ENCODE peak calls at places on chromosomes 7 and 10, in five cellular contexts. One of them, this sample, is unnamed.

GRCh38 chr7:151903249-151904032 is 26.5 kb upstream of the PRKAG2 start:
- DNase-seq in CD8-positive, alpha-beta T cell: no peak
- DNase-seq in epithelial cell of esophagus: no peak
- DNase-seq in body of pancreas: no peak
- DNase-seq in neural crest cell: no peak
- DNase-seq in this sample: no peak

GRCh38 chr10:50291261-50291850 is 40.0 kb upstream of the ASAH2 start:
- DNase-seq in neural crest cell: no peak
- DNase-seq in epithelial cell of esophagus: peak; percentile 35
- DNase-seq in body of pancreas: no peak
- DNase-seq in CD8-positive, alpha-beta T cell: no peak
- DNase-seq in this sample: peak; percentile 10

GRCh38 chr10:33252324-33252723 is 82.1 kb downstream of the NRP1 start:
- DNase-seq in epithelial cell of esophagus: no peak
- DNase-seq in CD8-positive, alpha-beta T cell: no peak
- DNase-seq in neural crest cell: no peak
- DNase-seq in body of pancreas: no peak
- DNase-seq in this sample: no peak

GRCh38 chr10:63169624-63170023 is 36.5 kb downstream of the NRBF2 start:
- DNase-seq in neural crest cell: no peak
- DNase-seq in body of pancreas: no peak
- DNase-seq in CD8-positive, alpha-beta T cell: no peak
- DNase-seq in epithelial cell of esophagus: no peak
- DNase-seq in this sample: no peak

GRCh38 chr7:19442016-19442785 is 266.6 kb downstream of the POLR1F start:
- DNase-seq in neural crest cell: no peak
- DNase-seq in epithelial cell of esophagus: peak; percentile 63
- DNase-seq in body of pancreas: no peak
- DNase-seq in CD8-positive, alpha-beta T cell: no peak
- DNase-seq in this sample: peak; percentile 8

GRCh38 chr10:32229170-32229569 is 117.8 kb downstream of the EPC1 start:
- DNase-seq in body of pancreas: no peak
- DNase-seq in epithelial cell of esophagus: no peak
- DNase-seq in neural crest cell: no peak
- DNase-seq in CD8-positive, alpha-beta T cell: no peak
- DNase-seq in this sample: no peak

GRCh38 chr7:36277247-36277542 is 112.5 kb upstream of the ANLN start:
- DNase-seq in neural crest cell: no peak
- DNase-seq in epithelial cell of esophagus: no peak
- DNase-seq in CD8-positive, alpha-beta T cell: no peak
- DNase-seq in body of pancreas: no peak
- DNase-seq in this sample: no peak

GRCh38 chr10:119650692-119651513 is at the start of gene BAG3:
- DNase-seq in body of pancreas: peak; percentile 92
- DNase-seq in epithelial cell of esophagus: peak; percentile 88
- DNase-seq in CD8-positive, alpha-beta T cell: peak; percentile 76
- DNase-seq in neural crest cell: peak; percentile 79
- DNase-seq in this sample: peak; percentile 93

GRCh38 chr10:22615819-22616499 is 98.4 kb downstream of the PIP4K2A start:
- DNase-seq in neural crest cell: peak; percentile 16
- DNase-seq in epithelial cell of esophagus: no peak
- DNase-seq in CD8-positive, alpha-beta T cell: no peak
- DNase-seq in body of pancreas: peak; percentile 20
- DNase-seq in this sample: peak; percentile 60

GRCh38 chr7:92797284-92797683 is 39.1 kb downstream of the CDK6 start:
- DNase-seq in body of pancreas: no peak
- DNase-seq in CD8-positive, alpha-beta T cell: no peak
- DNase-seq in neural crest cell: no peak
- DNase-seq in epithelial cell of esophagus: no peak
- DNase-seq in this sample: no peak

GRCh38 chr7:74334026-74334425 is 44.8 kb downstream of the CLIP2 start:
- DNase-seq in epithelial cell of esophagus: peak; percentile 88
- DNase-seq in CD8-positive, alpha-beta T cell: no peak
- DNase-seq in body of pancreas: no peak
- DNase-seq in neural crest cell: no peak
- DNase-seq in this sample: no peak

GRCh38 chr7:4641667-4642467 is 40.2 kb upstream of the FOXK1 start:
- DNase-seq in epithelial cell of esophagus: peak; percentile 93
- DNase-seq in CD8-positive, alpha-beta T cell: peak; percentile 94
- DNase-seq in neural crest cell: peak; percentile 98
- DNase-seq in body of pancreas: peak; percentile 98
- DNase-seq in this sample: peak; percentile 98

GRCh38 chr7:26454180-26454579 is 162.5 kb downstream of the SNX10 start:
- DNase-seq in neural crest cell: no peak
- DNase-seq in epithelial cell of esophagus: peak; percentile 11
- DNase-seq in body of pancreas: no peak
- DNase-seq in CD8-positive, alpha-beta T cell: no peak
- DNase-seq in this sample: no peak

GRCh38 chr7:97126483-97127171 is 9.1 kb downstream of the SDHAF3 start:
- DNase-seq in epithelial cell of esophagus: peak; percentile 28
- DNase-seq in neural crest cell: no peak
- DNase-seq in CD8-positive, alpha-beta T cell: no peak
- DNase-seq in body of pancreas: no peak
- DNase-seq in this sample: no peak

GRCh38 chr10:36608251-36608650 is 517.1 kb upstream of the ANKRD30A start:
- DNase-seq in neural crest cell: no peak
- DNase-seq in epithelial cell of esophagus: no peak
- DNase-seq in body of pancreas: no peak
- DNase-seq in CD8-positive, alpha-beta T cell: no peak
- DNase-seq in this sample: no peak

GRCh38 chr7:116210345-116211005 is at the start of gene TES:
- DNase-seq in epithelial cell of esophagus: peak; percentile 87
- DNase-seq in body of pancreas: peak; percentile 80
- DNase-seq in neural crest cell: peak; percentile 48
- DNase-seq in CD8-positive, alpha-beta T cell: peak; percentile 42
- DNase-seq in this sample: peak; percentile 90

GRCh38 chr7:56495165-56495564 is 378.9 kb upstream of the NUPR2 start:
- DNase-seq in CD8-positive, alpha-beta T cell: no peak
- DNase-seq in body of pancreas: no peak
- DNase-seq in epithelial cell of esophagus: no peak
- DNase-seq in neural crest cell: no peak
- DNase-seq in this sample: no peak

GRCh38 chr7:26156454-26157365 is 4.7 kb downstream of the NFE2L3 start:
- DNase-seq in neural crest cell: no peak
- DNase-seq in CD8-positive, alpha-beta T cell: peak; percentile 26
- DNase-seq in body of pancreas: no peak
- DNase-seq in epithelial cell of esophagus: peak; percentile 92
- DNase-seq in this sample: peak; percentile 52

GRCh38 chr10:50550291-50550839 is 73.4 kb downstream of the SGMS1 start:
- DNase-seq in CD8-positive, alpha-beta T cell: no peak
- DNase-seq in neural crest cell: no peak
- DNase-seq in epithelial cell of esophagus: no peak
- DNase-seq in body of pancreas: peak; percentile 68
- DNase-seq in this sample: no peak

GRCh38 chr10:93171837-93172236 is 98.1 kb downstream of the CYP26A1 start:
- DNase-seq in epithelial cell of esophagus: no peak
- DNase-seq in neural crest cell: no peak
- DNase-seq in body of pancreas: no peak
- DNase-seq in CD8-positive, alpha-beta T cell: no peak
- DNase-seq in this sample: no peak

GRCh38 chr7:151432658-151433521 is 7.1 kb downstream of the CRYGN start:
- DNase-seq in body of pancreas: no peak
- DNase-seq in CD8-positive, alpha-beta T cell: peak; percentile 41
- DNase-seq in neural crest cell: no peak
- DNase-seq in epithelial cell of esophagus: peak; percentile 55
- DNase-seq in this sample: peak; percentile 82

GRCh38 chr10:119428789-119429188 is 113.7 kb downstream of the RGS10 start:
- DNase-seq in neural crest cell: no peak
- DNase-seq in body of pancreas: no peak
- DNase-seq in epithelial cell of esophagus: no peak
- DNase-seq in CD8-positive, alpha-beta T cell: no peak
- DNase-seq in this sample: no peak

GRCh38 chr7:150631084-150631824 is 931 bp downstream of the GIMAP6 start:
- DNase-seq in neural crest cell: no peak
- DNase-seq in epithelial cell of esophagus: no peak
- DNase-seq in CD8-positive, alpha-beta T cell: peak; percentile 54
- DNase-seq in body of pancreas: no peak
- DNase-seq in this sample: no peak

GRCh38 chr7:143396625-143397556 is 11.8 kb downstream of the EPHA1 start:
- DNase-seq in CD8-positive, alpha-beta T cell: no peak
- DNase-seq in epithelial cell of esophagus: no peak
- DNase-seq in neural crest cell: no peak
- DNase-seq in body of pancreas: no peak
- DNase-seq in this sample: no peak

GRCh38 chr10:132101529-132101928 is 35.8 kb downstream of the JAKMIP3 start:
- DNase-seq in neural crest cell: no peak
- DNase-seq in epithelial cell of esophagus: no peak
- DNase-seq in CD8-positive, alpha-beta T cell: no peak
- DNase-seq in body of pancreas: no peak
- DNase-seq in this sample: no peak
- TF ChIP-seq CTCF in neural crest cell: no peak
- TF ChIP-seq CTCF in epithelial cell of esophagus: no peak
- TF ChIP-seq CTCF in CD8-positive, alpha-beta T cell: no peak
- TF ChIP-seq CTCF in body of pancreas: no peak
- TF ChIP-seq CTCF in this sample: no peak

GRCh38 chr7:46291064-46291463 is 370.0 kb upstream of the IGFBP3 start:
- DNase-seq in neural crest cell: no peak
- DNase-seq in body of pancreas: no peak
- DNase-seq in CD8-positive, alpha-beta T cell: no peak
- DNase-seq in epithelial cell of esophagus: peak; percentile 96
- DNase-seq in this sample: peak; percentile 15
- TF ChIP-seq CTCF in neural crest cell: no peak
- TF ChIP-seq CTCF in body of pancreas: no peak
- TF ChIP-seq CTCF in CD8-positive, alpha-beta T cell: no peak
- TF ChIP-seq CTCF in epithelial cell of esophagus: no peak
- TF ChIP-seq CTCF in this sample: no peak

GRCh38 chr7:99129536-99129935 is 14.4 kb downstream of the SMURF1 start:
- DNase-seq in neural crest cell: no peak
- DNase-seq in body of pancreas: no peak
- DNase-seq in epithelial cell of esophagus: no peak
- DNase-seq in CD8-positive, alpha-beta T cell: no peak
- DNase-seq in this sample: no peak

GRCh38 chr7:99129001-99129400 is 14.9 kb downstream of the SMURF1 start:
- DNase-seq in CD8-positive, alpha-beta T cell: no peak
- DNase-seq in neural crest cell: no peak
- DNase-seq in epithelial cell of esophagus: peak; percentile 44
- DNase-seq in body of pancreas: no peak
- DNase-seq in this sample: no peak

GRCh38 chr7:99126921-99127553 is 16.9 kb downstream of the SMURF1 start:
- DNase-seq in neural crest cell: no peak
- DNase-seq in body of pancreas: no peak
- DNase-seq in CD8-positive, alpha-beta T cell: no peak
- DNase-seq in epithelial cell of esophagus: no peak
- DNase-seq in this sample: no peak

GRCh38 chr7:99127636-99128035 is 16.3 kb downstream of the SMURF1 start:
- DNase-seq in epithelial cell of esophagus: no peak
- DNase-seq in neural crest cell: no peak
- DNase-seq in body of pancreas: no peak
- DNase-seq in CD8-positive, alpha-beta T cell: no peak
- DNase-seq in this sample: no peak

DNA sequence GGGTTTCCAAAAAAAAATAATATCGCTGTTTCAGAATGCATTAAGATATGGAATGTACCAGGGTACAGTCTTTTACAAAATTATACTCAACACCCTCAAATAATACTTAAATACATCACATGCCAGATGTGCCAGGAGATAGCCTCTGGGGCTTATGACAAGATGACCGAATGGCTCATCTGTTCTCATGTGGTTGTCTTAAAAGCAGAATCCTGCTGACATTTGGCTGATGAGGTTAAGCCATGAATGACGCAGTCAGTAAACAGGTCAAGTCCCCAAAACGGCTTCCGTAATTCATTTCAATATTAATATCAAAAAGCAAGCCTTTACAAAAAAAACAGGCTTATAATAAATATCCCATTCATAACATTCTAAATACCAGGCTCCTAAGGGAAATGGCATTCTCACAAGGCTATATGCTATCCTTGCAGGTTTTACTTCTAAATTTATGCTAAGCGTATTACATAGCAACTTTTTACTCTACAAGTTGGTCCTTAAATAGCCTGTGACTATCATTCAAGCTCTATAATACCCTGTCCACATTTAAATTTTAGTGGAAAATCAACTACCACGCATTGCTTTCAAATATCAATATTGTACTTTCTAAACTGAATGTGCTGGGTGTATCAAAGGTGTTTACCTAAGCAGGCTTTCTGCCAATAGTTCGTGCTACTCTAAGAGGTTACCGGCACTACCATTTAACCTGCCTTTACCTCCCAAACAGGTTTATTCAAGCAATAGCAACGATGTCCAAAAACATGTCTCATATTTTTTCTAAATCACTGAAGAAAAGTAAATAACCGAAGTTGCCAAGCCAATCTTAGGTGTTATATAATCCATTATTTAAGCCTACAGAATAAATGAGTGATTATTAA is 15.6 kb downstream of the SMURF1 start:
- DNase-seq in CD8-positive, alpha-beta T cell: no peak
- DNase-seq in neural crest cell: no peak
- DNase-seq in body of pancreas: peak; percentile 31
- DNase-seq in epithelial cell of esophagus: peak; percentile 38
- DNase-seq in this sample: no peak
- TF ChIP-seq CTCF in CD8-positive, alpha-beta T cell: no peak
- TF ChIP-seq CTCF in neural crest cell: no peak
- TF ChIP-seq CTCF in body of pancreas: peak; percentile 3
- TF ChIP-seq CTCF in epithelial cell of esophagus: no peak
- TF ChIP-seq CTCF in this sample: no peak

GRCh38 chr7:47357863-47358262 is 224.0 kb downstream of the TNS3 start:
- DNase-seq in CD8-positive, alpha-beta T cell: no peak
- DNase-seq in epithelial cell of esophagus: no peak
- DNase-seq in neural crest cell: no peak
- DNase-seq in body of pancreas: no peak
- DNase-seq in this sample: no peak
- TF ChIP-seq CTCF in CD8-positive, alpha-beta T cell: no peak
- TF ChIP-seq CTCF in epithelial cell of esophagus: no peak
- TF ChIP-seq CTCF in neural crest cell: no peak
- TF ChIP-seq CTCF in body of pancreas: no peak
- TF ChIP-seq CTCF in this sample: no peak

GRCh38 chr7:157573244-157573643 is 236.4 kb downstream of the DNAJB6 start:
- DNase-seq in CD8-positive, alpha-beta T cell: no peak
- DNase-seq in epithelial cell of esophagus: no peak
- DNase-seq in body of pancreas: no peak
- DNase-seq in neural crest cell: no peak
- DNase-seq in this sample: no peak
- TF ChIP-seq CTCF in CD8-positive, alpha-beta T cell: no peak
- TF ChIP-seq CTCF in epithelial cell of esophagus: no peak
- TF ChIP-seq CTCF in body of pancreas: no peak
- TF ChIP-seq CTCF in neural crest cell: no peak
- TF ChIP-seq CTCF in this sample: no peak

GRCh38 chr7:33744293-33744692 is 161.0 kb upstream of the BMPER start:
- DNase-seq in epithelial cell of esophagus: peak; percentile 75
- DNase-seq in neural crest cell: no peak
- DNase-seq in CD8-positive, alpha-beta T cell: no peak
- DNase-seq in body of pancreas: no peak
- DNase-seq in this sample: peak; percentile 45
- TF ChIP-seq CTCF in epithelial cell of esophagus: peak; percentile 39
- TF ChIP-seq CTCF in neural crest cell: peak; percentile 55
- TF ChIP-seq CTCF in CD8-positive, alpha-beta T cell: no peak
- TF ChIP-seq CTCF in body of pancreas: no peak
- TF ChIP-seq CTCF in this sample: no peak

GRCh38 chr10:53314856-53315255 is 542.3 kb upstream of the MBL2 start:
- DNase-seq in epithelial cell of esophagus: peak; percentile 96
- DNase-seq in CD8-positive, alpha-beta T cell: no peak
- DNase-seq in neural crest cell: no peak
- DNase-seq in body of pancreas: no peak
- DNase-seq in this sample: no peak

GRCh38 chr10:53315709-53316108 is 543.1 kb upstream of the MBL2 start:
- DNase-seq in neural crest cell: no peak
- DNase-seq in body of pancreas: no peak
- DNase-seq in CD8-positive, alpha-beta T cell: no peak
- DNase-seq in epithelial cell of esophagus: peak; percentile 47
- DNase-seq in this sample: no peak
- TF ChIP-seq CTCF in neural crest cell: no peak
- TF ChIP-seq CTCF in body of pancreas: no peak
- TF ChIP-seq CTCF in CD8-positive, alpha-beta T cell: no peak
- TF ChIP-seq CTCF in epithelial cell of esophagus: no peak
- TF ChIP-seq CTCF in this sample: no peak

This sample was measured in GM13976.